ENCODE peak calls at places on chromosomes 13 and 19, in four cellular contexts. E is pancreas, C is tibial artery, O is Peyer's patch. W is an unnamed sample.
A peak's percentile ranks its signal among the peaks of the same experiment; 100 is the strongest.

GRCh38 chr13:50685491-50685890 is 158.0 kb downstream of the DLEU7 start:
- DNase-seq in O (no peak), E (peak; percentile 23), C (peak; percentile 74), W (no peak)

GRCh38 chr13:102799544-102800144 is 725 bp downstream of the BIVM start:
- DNase-seq in E (no peak), C (no peak), O (no peak), W (no peak)

GRCh38 chr19:29858621-29859020 is 46.8 kb downstream of the CCNE1 start:
- DNase-seq in C (no peak), O (no peak), E (no peak), W (no peak)

GRCh38 chr19:33134571-33135041 is 2.7 kb downstream of the WDR88 start:
- DNase-seq in E (no peak), C (no peak), O (no peak), W (peak; percentile 18)

GRCh38 chr13:107807306-107808073 is 407.8 kb downstream of the LIG4 start:
- DNase-seq in O (no peak), C (no peak), E (no peak), W (no peak)

GRCh38 chr19:8146877-8147575 is 2.4 kb downstream of the FBN3 start:
- DNase-seq in E (no peak), C (no peak), O (no peak), W (no peak)

GRCh38 chr13:44238011-44238421 is 135.6 kb upstream of the SERP2 start:
- DNase-seq in O (no peak), C (no peak), E (no peak), W (no peak)

GRCh38 chr13:72696590-72696989 is 30.8 kb downstream of the MZT1 start:
- DNase-seq in O (no peak), E (no peak), C (no peak), W (no peak)

GRCh38 chr13:77810430-77810829 is 108.2 kb downstream of the EDNRB start:
- DNase-seq in E (no peak), O (no peak), C (no peak), W (no peak)

GRCh38 chr19:45255611-45256157 is 4.6 kb downstream of the MARK4 start:
- DNase-seq in C (no peak), O (no peak), E (no peak), W (no peak)

GRCh38 chr19:45251452-45252354 is 632 bp downstream of the MARK4 start:
- DNase-seq in E (peak; percentile 27), C (no peak), O (no peak), W (no peak)

GRCh38 chr19:45256836-45257235 is 5.8 kb downstream of the MARK4 start:
- DNase-seq in C (no peak), E (no peak), O (no peak), W (no peak)

GRCh38 chr19:45253396-45254027 is 2.4 kb downstream of the MARK4 start:
- DNase-seq in O (no peak), E (no peak), C (no peak), W (peak; percentile 16)

GRCh38 chr19:45254044-45254531 is 3.0 kb downstream of the MARK4 start:
- DNase-seq in E (no peak), O (no peak), C (no peak), W (no peak)
- TF ChIP-seq CTCF in E (no peak), O (no peak), C (no peak), W (peak; percentile 19)

DNA sequence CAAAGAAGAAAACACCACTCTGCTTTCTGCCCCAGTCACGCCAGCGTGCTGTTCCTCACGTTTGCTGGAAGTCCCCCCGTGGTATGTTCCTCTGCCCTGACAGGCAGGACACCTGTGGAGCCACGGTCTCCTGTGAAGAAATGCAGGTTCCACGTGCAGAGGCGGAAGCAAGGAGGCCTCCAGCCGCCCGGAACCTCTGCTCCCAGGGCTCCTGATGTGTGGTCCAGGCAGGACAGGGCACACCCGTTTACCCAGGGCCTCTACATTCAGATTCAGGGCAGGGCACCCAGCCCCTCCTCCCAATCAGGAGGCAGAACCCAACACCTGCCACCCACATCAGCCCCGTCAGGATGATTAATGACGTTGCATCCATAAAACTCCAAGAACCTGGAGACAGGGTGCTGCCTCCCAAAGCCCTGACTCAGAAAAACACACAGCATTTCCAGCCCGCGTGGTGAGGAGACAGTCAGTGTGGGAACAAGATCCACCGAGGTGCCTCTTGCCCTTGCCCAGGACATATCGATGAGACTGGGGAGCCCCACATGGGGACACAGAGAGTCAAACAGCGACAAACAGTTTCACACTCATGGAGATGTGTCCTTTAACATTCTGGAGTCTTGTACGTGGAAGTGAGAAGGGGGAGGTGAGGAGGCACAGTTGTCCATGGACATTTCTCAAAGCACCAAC is 76.2 kb downstream of the COL4A1 start:
- DNase-seq in O (no peak), E (no peak), C (no peak), W (no peak)
- H3K4me1 ChIP-seq in O (no peaks in the 10 kb centered on the region), E (no peaks in the 10 kb centered on the region), C (peaks cover 47% of the 10 kb centered on the region), W (no peaks in the 10 kb centered on the region)

GRCh38 chr19:58265100-58265499 is 13.7 kb upstream of the ZNF8 start:
- DNase-seq in O (no peak), E (no peak), C (no peak), W (no peak)
- H3K9me3 ChIP-seq in O (peaks cover 100% of the 10 kb centered on the region), E (peaks cover 4% of the 10 kb centered on the region), C (peaks cover 100% of the 10 kb centered on the region), W (peaks cover 55% of the 10 kb centered on the region)

DNA sequence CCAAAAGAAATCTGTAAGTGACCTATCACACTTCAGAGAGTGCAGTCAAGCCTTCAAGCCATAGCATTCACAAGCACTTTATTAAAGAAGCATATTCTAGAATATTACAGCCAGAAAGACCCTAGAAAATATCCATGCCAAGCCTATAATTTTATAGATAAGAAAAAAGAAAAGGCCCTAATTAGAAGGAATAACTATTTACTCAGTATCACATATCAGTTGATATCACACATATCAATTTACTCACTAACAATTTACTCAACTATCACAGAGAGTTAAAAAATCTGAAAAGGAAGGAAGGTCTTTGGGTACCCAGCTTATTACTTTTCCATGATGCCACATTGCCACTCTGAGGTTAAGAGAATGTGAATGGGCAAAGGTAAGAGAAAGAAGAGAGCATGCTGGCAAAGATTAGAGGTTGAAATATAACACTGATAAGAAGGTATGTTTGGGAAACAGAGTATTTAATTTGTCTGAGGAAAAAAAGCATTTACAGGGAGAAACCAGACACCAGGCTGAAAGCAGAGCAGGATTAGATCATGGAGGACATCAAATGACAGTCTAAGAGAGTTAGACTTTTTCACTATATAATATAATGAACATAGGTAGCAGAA is 186.2 kb downstream of the VWA8 start:
- DNase-seq in C (no peak), E (no peak), O (no peak), W (no peak)
- TF ChIP-seq CTCF in C (no peak), E (no peak), O (no peak), W (no peak)

DNA sequence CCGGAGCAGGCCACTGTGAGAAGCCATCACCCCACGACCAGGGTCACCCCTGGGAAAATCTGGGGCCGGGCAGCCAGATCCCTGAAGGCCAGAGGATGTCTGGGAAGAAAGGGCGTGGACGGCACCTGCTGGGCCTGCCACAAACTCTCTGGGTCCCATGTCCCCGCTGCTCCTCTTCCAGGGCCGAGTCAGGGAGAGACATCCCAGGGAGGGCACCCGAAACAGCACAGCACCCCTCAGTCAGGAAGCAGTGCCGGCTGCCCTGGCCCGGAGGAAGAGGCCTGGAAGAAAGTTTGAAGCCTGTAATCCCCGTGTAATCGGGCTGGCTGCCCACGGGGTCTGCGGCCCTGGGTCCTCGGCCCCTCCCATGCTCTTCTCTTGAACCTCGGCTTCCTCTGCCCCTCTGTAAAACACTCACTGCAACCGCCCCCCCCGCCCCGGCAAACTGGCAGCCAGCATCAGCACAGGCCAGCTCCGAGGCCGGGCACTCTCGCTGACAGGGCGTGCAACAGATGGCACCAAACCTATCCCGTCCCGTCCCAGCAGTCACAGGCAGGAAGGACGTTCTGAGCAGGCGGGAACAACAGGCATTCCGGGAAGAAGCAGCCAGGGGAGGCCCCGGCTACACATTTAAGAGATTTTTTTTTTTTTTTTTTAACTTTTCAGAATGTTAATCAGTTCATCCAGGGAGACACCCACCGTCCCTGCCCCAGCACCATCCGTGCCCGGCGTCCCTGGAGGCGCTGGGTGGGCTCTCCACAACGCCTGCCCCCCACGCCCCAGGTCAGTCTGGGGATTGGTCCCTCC is 1.5 kb downstream of the SBNO2 start:
- DNase-seq in E (peak; percentile 66), C (peak; percentile 80), O (peak; percentile 50), W (no peak)
- H3K4me1 ChIP-seq in E (no peaks in the 10 kb centered on the region), C (peaks cover 21% of the 10 kb centered on the region), O (peaks cover 31% of the 10 kb centered on the region), W (peaks cover 23% of the 10 kb centered on the region)